ENCODE peak calls at places on chromosomes 13 and 19, in five cellular contexts. O, A, Z, T and I are unnamed samples.

GRCh38 chr19:16834747-16835146 is 5.5 kb downstream of the SIN3B start:
- DNase-seq in O (no peak), A (no peak), Z (no peak), T (no peak), I (no peak)

GRCh38 chr13:41905600-41906254 is 55.2 kb downstream of the VWA8 start:
- DNase-seq in O (no peak), A (no peak), Z (no peak), T (no peak), I (no peak)

GRCh38 chr13:113400621-113401451 is 36.9 kb upstream of the GRTP1 start:
- DNase-seq in O (no peak), A (no peak), Z (no peak), T (no peak), I (no peak)

GRCh38 chr13:112245179-112245724 is 130.9 kb upstream of the SPACA7 start:
- DNase-seq in O (no peak), A (no peak), Z (peak), T (no peak), I (no peak)

GRCh38 chr13:98976338-98976737 is 1.5 kb downstream of the DOCK9 start:
- DNase-seq in O (no peak), A (no peak), Z (no peak), T (no peak), I (no peak)

GRCh38 chr19:5484398-5485285 is 29.4 kb downstream of the ZNRF4 start:
- DNase-seq in O (no peak), A (peak), Z (no peak), T (no peak), I (no peak)

GRCh38 chr19:40147338-40147692 is 43.9 kb upstream of the MAP3K10 start:
- DNase-seq in O (no peak), A (no peak), Z (no peak), T (no peak), I (no peak)

GRCh38 chr13:110458594-110459365 is 102.7 kb downstream of the RAB20 start:
- DNase-seq in O (no peak), A (no peak), Z (peak), T (no peak), I (no peak)

GRCh38 chr19:55640577-55641375 is at the start of gene ZNF580:
- DNase-seq in O (peak), A (peak), Z (peak), T (peak), I (peak)

DNA sequence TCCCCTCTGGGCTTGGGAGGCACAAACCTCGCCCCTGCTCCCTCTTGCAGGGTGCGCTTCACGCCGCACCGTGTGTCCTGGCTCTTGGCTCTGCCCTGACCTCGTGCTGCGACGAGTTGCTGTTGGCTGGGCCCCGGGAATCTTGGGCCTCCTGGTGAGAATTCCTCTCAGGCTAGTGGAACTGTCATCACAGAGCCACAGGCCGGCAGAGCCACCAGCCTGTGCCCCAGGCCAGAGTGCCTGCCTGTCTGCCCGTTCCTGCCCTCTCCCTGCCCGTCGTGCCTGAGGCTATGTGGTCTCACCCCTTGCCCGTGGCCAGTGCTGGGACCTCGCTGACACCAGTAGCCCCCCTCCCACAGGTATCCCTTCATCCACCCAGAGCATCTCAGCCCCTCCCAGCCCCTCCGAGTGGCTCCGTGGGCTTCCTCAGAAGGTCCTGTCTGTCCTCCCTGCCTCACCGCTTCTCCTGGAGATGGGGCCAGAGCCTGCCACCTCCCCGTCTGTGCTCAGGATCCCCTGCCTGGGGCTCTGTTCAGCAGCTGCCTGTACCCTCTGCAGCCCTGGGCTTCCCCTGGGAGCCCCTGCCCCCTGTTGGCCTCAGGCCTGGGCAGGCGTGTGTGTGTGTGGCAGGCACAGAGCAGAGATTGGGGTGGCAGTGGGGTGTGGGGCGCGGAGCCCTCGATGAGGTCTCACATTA is 13.3 kb downstream of the NDUFB7 start:
- DNase-seq in O (no peak), A (no peak), Z (no peak), T (no peak), I (no peak)
- TF ChIP-seq POLR2AphosphoS5 in O (no peak), A (no peak), Z (no peak), T (no peak), I (no peak)

GRCh38 chr19:46411088-46412033 is 2.0 kb downstream of the CCDC8 start:
- DNase-seq in O (no peak), A (no peak), Z (no peak), T (no peak), I (no peak)

GRCh38 chr19:46412983-46413261 is 442 bp downstream of the CCDC8 start:
- DNase-seq in O (no peak), A (no peak), Z (no peak), T (no peak), I (no peak)

GRCh38 chr19:46416077-46416709 is 2.8 kb upstream of the CCDC8 start:
- DNase-seq in O (peak), A (peak), Z (peak), T (peak), I (no peak)

GRCh38 chr19:46412034-46412982 is 1.1 kb downstream of the CCDC8 start:
- DNase-seq in O (no peak), A (no peak), Z (no peak), T (no peak), I (no peak)

GRCh38 chr19:46413262-46414031 is at the start of gene CCDC8:
- DNase-seq in O (peak), A (no peak), Z (no peak), T (peak), I (no peak)
- TF ChIP-seq POLR2A in O (peak), A (no peak), Z (no peak), T (peak), I (no peak)

DNA sequence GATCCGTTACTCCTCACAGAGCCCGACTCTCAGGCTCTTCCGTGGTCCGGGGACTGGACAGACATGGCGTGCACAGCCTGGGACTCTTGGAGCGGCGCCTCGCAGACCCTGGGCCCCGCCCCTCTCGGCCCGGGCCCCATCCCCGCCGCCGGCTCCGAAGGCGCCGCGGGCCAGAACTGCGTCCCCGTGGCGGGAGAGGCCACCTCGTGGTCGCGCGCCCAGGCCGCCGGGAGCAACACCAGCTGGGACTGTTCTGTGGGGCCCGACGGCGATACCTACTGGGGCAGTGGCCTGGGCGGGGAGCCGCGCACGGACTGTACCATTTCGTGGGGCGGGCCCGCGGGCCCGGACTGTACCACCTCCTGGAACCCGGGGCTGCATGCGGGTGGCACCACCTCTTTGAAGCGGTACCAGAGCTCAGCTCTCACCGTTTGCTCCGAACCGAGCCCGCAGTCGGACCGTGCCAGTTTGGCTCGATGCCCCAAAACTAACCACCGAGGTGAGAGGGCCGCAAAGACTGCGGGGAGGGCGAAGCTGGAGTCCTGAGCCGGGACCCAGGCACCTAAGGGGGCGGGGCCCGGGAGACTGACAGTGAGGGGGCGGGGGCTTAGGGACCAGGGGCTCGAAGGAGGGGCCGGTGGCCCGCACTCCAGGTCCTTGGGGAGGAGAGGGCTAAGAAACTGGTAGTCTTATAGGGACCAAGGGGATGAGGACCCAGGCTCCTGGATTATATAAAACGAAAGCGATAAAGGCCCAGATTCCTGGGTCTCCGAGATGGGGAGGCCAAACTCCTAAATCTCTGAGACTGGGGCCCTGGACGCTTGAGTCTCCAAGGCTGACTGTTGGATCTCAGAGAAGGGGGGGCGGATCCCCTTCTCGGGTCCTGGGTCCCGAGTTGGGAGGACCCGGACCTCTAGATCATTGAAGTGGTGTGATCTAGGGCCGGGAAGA is 2.0 kb downstream of the ETV2 start:
- DNase-seq in O (peak), A (peak), Z (peak), T (peak), I (peak)
- TF ChIP-seq POLR2AphosphoS5 in O (peak), A (peak), Z (peak), T (peak), I (peak)

DNA sequence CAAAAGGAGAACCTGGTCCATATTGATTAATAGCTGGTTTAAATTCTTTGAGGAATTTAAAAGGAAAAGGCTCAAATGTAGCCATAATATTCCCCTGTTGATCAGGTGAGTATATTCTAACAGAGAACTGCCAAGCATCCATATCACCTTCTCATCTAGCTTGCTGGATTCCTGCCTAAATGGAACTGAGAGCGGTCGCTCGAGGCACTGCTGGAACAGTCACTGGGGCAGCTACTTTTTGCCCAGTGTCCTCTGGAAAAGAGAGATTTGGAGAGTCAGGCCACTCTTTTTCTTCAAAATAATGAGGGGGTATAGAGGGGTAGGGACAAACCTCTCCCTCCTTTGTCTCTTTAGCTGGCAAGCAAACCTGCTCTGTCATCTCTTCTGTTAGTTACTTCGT is 19.5 kb upstream of the IL17D start:
- DNase-seq in O (no peak), A (no peak), Z (no peak), T (no peak), I (no peak)
- TF ChIP-seq POLR2A in O (no peak), A (no peak), Z (no peak), T (no peak), I (no peak)

DNA sequence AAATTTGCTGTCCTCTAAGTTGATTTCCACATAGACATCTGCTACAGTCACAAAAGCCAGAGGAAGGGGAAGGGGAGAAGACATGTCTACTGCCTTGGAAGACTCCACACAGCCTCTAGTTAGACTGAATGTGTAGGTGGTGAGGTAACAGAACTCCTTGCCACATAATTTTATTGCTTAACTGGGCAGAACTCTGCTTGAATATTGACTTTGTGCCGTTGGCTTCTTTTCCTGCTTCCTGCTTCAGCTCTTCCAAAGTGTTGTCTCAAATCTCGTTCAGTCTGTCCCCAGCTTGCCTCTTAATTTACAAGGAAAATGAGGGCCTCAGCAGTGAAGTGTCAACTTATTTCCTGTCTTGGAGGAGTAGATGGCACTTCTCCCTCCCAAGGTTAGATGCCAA is 37.1 kb downstream of the ESD start:
- DNase-seq in O (peak), A (no peak), Z (no peak), T (no peak), I (no peak)
- TF ChIP-seq POLR2AphosphoS5 in O (no peak), A (no peak), Z (no peak), T (peak), I (no peak)

GRCh38 chr19:8338835-8339234 is 4.2 kb downstream of the KANK3 start:
- DNase-seq in O (no peak), A (no peak), Z (no peak), T (no peak), I (no peak)

GRCh38 chr19:8343483-8343844 is 402 bp upstream of the KANK3 start:
- DNase-seq in O (no peak), A (no peak), Z (no peak), T (no peak), I (no peak)

GRCh38 chr19:8342316-8342683 is 762 bp downstream of the KANK3 start:
- DNase-seq in O (no peak), A (no peak), Z (no peak), T (no peak), I (no peak)

GRCh38 chr19:8340341-8341096 is 2.5 kb downstream of the KANK3 start:
- DNase-seq in O (peak), A (peak), Z (peak), T (no peak), I (no peak)

DNA sequence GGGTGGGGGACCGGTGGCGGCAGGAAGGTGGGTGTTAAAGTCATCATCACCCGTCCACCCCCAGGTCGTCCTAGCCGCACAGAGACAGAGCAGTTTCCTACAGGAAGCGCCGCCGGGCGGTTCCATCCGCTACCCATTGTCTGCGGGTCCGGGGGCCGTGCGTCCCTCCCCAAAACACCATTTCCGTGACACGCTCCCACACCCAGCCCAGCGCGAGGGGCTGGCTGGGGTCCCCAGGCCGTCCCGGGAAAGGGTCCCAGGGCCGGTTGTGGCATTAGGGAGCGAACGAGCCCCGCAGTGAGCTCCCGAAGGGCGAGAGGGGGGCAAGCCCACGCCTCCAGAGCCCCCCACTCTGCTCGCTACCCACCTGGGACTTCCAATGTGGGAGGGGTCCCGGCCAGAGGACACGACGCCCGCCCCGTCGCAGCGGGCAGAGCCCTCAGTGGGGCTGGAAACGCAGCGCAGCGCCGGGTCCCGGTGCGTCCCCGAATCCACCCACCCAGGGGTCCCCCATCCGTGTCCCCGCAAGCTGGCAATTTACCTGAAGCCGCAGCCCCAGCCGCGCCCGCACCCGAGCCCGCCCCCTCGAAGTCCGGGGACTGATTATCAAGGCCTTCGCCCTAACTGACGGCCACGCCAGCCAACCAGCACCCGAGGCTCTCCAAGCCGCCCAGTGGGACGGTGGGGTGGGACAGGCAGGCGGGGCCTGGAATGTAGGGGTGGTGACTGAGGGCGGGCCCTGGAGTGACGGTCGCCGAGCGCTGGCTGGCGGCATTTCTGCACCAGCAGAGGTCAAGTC is at the start of gene KANK3:
- DNase-seq in O (peak), A (peak), Z (peak), T (peak), I (peak)
- TF ChIP-seq POLR2A in O (peak), A (no peak), Z (peak), T (peak), I (no peak)

DNA sequence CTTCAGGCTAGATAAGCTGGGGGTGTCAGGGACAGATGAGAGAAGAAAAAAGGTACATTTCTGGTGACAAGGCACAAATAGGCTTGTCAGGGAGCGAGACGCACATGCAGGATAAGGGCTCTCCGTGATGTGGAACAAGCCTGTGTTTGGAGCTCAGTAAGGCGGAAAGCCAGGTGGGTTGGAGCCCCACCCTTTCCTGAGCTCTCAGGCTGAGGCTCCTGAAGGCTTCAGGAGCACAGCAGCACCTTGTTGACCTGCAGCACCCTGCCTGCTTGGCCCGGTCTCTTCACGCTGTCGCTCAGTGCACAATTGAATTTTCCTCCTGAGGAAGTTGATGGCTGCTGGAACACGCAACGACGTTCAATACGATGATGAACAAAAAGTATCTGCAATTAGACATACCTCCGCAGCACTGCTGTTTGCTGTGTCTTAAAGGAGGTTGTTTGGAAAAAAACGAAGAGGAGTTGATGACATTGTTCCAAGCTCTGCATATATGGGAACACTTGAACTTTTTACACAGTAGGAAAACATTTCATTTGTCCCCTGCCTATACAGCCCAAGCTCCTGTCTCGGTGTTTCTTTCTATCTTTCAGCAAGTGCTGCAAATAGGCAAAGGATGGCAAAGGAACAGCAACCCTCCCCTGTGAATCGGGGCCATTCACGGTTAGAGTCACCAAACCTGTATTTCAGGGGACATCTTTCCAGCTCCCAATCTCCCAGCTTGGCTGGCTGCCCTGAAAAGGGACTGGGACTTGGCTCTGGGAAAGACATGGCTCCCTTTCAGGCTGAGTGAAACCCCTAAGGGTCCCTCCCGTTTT is 29.5 kb downstream of the SERP2 start:
- DNase-seq in O (peak), A (peak), Z (peak), T (peak), I (no peak)
- TF ChIP-seq POLR2AphosphoS5 in O (no peak), A (no peak), Z (no peak), T (peak), I (no peak)